ENCODE peak calls at places on chromosomes 6 and 20, in eight cellular contexts. F is CD8-positive, alpha-beta T cell; E is omental fat pad; W is endothelial cell of umbilical vein; A is spleen; G is heart left ventricle; S is esophagus squamous epithelium; O is lower lobe of right lung. Q is an unnamed sample.

GRCh38 chr6:68777956-68778355 is 142.9 kb downstream of the ADGRB3 start:
- DNase-seq in W (no peak), G (peak), F (no peak), S (no peak), A (no peak), O (no peak), E (no peak), Q (no peak)

GRCh38 chr20:1934578-1935573 is 39.7 kb downstream of the SIRPA start:
- DNase-seq in W (no peak), F (no peak), G (peak), S (no peak), A (no peak), E (peak), O (no peak), Q (no peak)

GRCh38 chr20:13736792-13737191 is 47.9 kb downstream of the ESF1 start:
- DNase-seq in A (no peak), F (no peak), G (no peak), E (no peak), S (no peak), W (no peak), O (no peak), Q (no peak)

GRCh38 chr6:130622142-130622541 is 205.1 kb upstream of the SMLR1 start:
- DNase-seq in A (no peak), S (no peak), E (no peak), W (peak), F (no peak), G (no peak), O (no peak), Q (no peak)

GRCh38 chr6:35663447-35664235 is 25.1 kb downstream of the FKBP5 start:
- DNase-seq in O (no peak), F (no peak), A (no peak), S (no peak), E (no peak), W (peak), G (no peak), Q (no peak)

GRCh38 chr6:26571592-26572296 is 25.0 kb upstream of the ABT1 start:
- DNase-seq in F (peak), W (peak), A (peak), S (no peak), E (no peak), O (no peak), G (peak), Q (no peak)

GRCh38 chr6:53986721-53987526 is 124.3 kb upstream of the MLIP start:
- DNase-seq in S (no peak), O (no peak), F (no peak), W (peak), A (no peak), G (no peak), E (no peak), Q (no peak)

GRCh38 chr20:6142348-6142993 is 19.6 kb upstream of the FERMT1 start:
- DNase-seq in W (peak), F (peak), S (no peak), A (no peak), G (peak), E (no peak), O (no peak), Q (no peak)

GRCh38 chr20:59222239-59222981 is 58.8 kb downstream of the ZNF831 start:
- DNase-seq in S (no peak), O (peak), G (peak), F (peak), E (peak), A (peak), W (peak), Q (peak)

GRCh38 chr6:167898673-167899311 is 72.1 kb downstream of the AFDN start:
- DNase-seq in F (no peak), A (no peak), S (no peak), E (no peak), O (no peak), G (no peak), W (peak), Q (no peak)
- TF ChIP-seq CTCF in F (peak), A (peak), S (peak), E (peak), O (peak), G (peak), W (peak), Q (peak)

GRCh38 chr20:44521484-44522481 is at the start of gene SERINC3:
- DNase-seq in G (peak), F (peak), O (peak), E (peak), A (peak), S (peak), W (peak), Q (peak)
- TF ChIP-seq CTCF in G (no peak), F (no peak), O (no peak), E (no peak), A (no peak), S (no peak), W (no peak), Q (peak)

DNA sequence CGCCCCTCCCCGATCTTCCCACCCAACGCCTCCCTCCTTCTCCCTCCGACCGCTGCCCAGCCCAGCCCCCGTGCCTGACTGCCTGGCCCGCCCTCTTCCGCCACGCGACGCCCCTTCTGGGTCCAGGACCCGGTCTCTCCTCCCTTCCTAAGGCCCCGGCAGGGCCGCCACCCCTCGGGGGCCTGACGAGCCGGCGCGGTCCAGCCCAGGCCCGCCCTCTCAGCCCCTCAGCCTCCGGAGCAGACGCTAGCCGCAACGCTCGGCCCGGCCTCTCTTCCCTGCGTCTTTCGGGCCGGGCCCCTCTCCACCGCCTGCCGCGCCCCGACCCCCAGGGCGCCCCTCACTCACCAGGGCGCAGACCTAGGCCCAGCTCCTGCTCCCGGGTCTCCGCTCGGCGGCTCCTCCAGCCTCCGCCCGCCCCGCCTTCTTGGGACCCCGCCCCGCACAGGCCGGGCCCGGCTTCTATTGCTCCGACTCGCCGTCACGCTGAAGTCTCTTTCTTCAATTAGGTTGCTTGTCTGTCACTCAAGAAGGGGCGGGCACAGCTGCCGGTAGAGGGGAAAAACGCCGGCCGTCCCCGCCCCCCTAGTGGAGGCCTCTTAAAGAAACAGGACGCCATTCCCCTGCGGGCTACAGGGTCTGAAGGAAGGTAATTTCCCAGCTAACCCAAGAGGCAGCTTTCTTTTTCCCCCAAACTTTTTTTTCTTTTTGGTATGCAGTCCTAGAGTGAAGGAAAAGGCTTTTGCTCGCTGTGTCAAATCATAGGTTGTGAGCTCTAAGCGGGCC is at the start of gene ELMO2:
- DNase-seq in A (peak), O (peak), F (peak), G (peak), W (peak), S (peak), E (peak), Q (peak)
- TF ChIP-seq CTCF in A (peak), O (peak), F (no peak), G (peak), W (no peak), S (peak), E (no peak), Q (no peak)

DNA sequence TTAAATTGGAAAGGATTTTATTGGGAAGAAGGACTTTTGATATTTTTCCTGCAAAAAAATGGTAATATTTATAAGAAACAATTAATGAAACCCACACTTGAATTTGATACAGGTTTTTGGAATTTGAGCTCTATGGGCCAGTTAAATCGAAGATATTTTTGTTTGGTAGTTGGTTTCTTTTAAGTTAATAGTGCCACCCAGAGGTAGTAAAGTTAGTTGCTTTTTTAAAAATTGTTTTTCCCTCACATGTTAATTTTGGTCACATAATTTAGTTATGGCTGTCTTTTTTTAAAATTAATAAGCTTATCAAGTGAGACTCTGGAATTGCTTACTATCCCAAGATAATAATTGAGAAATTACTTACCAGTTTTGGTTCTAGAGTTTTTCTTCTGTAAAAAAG is 7.1 kb downstream of the PRIM2 start:
- DNase-seq in O (no peak), E (no peak), A (no peak), S (no peak), G (no peak), F (no peak), W (peak), Q (no peak)
- TF ChIP-seq CTCF in O (peak), E (no peak), A (no peak), S (peak), G (peak), F (peak), W (peak), Q (peak)

GRCh38 chr20:21528870-21529269 is 15.0 kb upstream of the NKX2-2 start:
- DNase-seq in G (no peak), E (no peak), W (no peak), S (no peak), A (no peak), F (no peak), O (no peak), Q (no peak)
- TF ChIP-seq CTCF in G (no peak), E (no peak), W (no peak), S (no peak), A (no peak), F (no peak), O (no peak), Q (no peak)

DNA sequence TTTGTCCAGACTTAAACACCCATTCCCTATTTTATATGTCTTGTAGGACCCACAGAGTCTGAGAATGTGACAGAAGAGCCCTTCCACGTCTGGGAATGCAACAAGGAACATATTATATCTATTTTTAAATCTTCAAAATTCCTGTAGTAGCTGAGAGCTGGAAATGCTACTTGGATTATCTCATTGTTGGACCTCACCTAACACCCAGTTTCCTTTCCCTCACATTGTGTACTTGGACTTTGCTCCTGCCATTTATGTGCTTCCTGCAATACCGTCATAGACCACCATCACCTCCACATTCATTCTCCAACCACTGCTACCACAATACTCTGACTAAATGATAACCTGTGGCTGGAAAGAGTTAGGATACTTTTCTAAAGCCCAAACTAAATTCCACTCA is 335.4 kb downstream of the COL12A1 start:
- DNase-seq in O (no peak), W (no peak), F (no peak), G (no peak), S (no peak), E (no peak), A (no peak), Q (no peak)
- TF ChIP-seq CTCF in O (no peak), W (no peak), F (no peak), G (no peak), S (no peak), E (no peak), A (no peak), Q (no peak)

GRCh38 chr6:38806271-38806670 is 91.2 kb downstream of the DNAH8 start:
- DNase-seq in F (no peak), E (no peak), O (no peak), A (no peak), G (no peak), W (no peak), S (no peak), Q (no peak)
- TF ChIP-seq CTCF in F (no peak), E (no peak), O (no peak), A (no peak), G (no peak), W (no peak), S (no peak), Q (no peak)

DNA sequence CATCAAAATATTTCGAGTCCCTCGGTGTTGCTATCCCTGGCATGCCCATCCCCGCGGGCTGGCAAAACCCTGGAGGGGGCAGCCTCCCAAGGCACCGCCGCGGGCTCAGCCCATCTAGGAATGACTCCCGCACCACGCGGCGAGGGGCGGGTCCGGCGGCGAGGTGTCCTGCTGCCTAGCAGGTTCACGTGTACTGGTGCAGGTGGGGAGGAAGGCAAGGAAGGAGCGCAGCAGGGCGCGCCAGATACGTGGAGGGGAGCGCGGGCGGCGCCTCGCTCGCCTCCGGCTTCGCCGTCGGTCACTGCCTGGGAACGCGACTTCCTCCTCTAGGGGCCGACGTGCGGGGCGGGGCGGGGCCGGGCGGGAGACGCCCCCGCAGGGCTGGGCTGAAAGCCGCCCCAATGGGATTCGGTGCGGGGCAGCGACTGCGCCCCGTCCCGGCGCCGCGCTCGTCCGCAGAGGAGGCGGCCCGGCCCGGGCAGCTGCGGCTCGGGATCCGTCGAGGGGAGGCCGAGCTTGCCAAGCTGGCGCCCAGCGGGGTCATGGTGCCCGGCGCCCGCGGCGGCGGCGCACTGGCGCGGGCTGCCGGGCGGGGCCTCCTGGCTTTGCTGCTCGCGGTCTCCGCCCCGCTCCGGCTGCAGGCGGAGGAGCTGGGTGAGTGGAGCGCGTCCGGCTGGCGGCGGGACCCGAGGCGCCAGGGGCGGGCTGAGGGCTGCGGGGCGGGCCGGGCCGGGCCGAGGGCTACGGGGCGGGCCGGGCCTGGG is at the start of gene DCBLD1:
- DNase-seq in S (peak), E (peak), G (peak), O (peak), F (peak), W (peak), A (peak), Q (no peak)
- TF ChIP-seq CTCF in S (peak), E (no peak), G (no peak), O (no peak), F (no peak), W (no peak), A (no peak), Q (no peak)

GRCh38 chr6:8707956-8708772 is 272.8 kb upstream of the SLC35B3 start:
- DNase-seq in F (no peak), A (no peak), W (no peak), G (no peak), S (no peak), E (no peak), O (peak), Q (peak)
- TF ChIP-seq CTCF in F (no peak), A (no peak), W (no peak), G (peak), S (peak), E (no peak), O (peak), Q (peak)

Q was measured in kidney epithelial cell.